ENCODE peak calls at places on chromosomes 4 and X, in five cellular contexts. Q is stimulated activated CD8-positive, alpha-beta memory T cell treated with anti-CD3 and anti-CD28 coated beads, Interleukin-4, amount 100 ng/mL, for 4 hours; X is NCI-H526; T is NCI-H1092 treated with DMSO at 0.1 percent for 48 hours; P is heart right ventricle. J is an unnamed sample.

GRCh38 chr4:148831945-148832344 is 389.7 kb upstream of the NR3C2 start:
- DNase-seq in Q (no peak), X (no peak), T (no peak), P (no peak), J (no peak)

GRCh38 chr4:54586343-54586953 is 71.3 kb upstream of the KIT start:
- DNase-seq in Q (no peak), X (no peak), T (peak), P (no peak), J (no peak)

GRCh38 chr4:122783301-122784215 is 43.1 kb upstream of the FGF2 start:
- DNase-seq in Q (no peak), X (peak), T (no peak), P (peak), J (no peak)

GRCh38 chrX:16496175-16496574 is 153.8 kb upstream of the S100G start:
- DNase-seq in Q (no peak), X (no peak), T (no peak), P (no peak), J (no peak)

GRCh38 chr4:83922419-83922818 is 386.5 kb downstream of the GPAT3 start:
- DNase-seq in Q (no peak), X (no peak), T (no peak), P (no peak), J (no peak)

GRCh38 chrX:31440546-31440945 is 368.7 kb upstream of the FTHL17 start:
- DNase-seq in Q (no peak), X (no peak), T (no peak), P (no peak), J (no peak)

GRCh38 chr4:5753766-5754528 is 42.9 kb downstream of the EVC start:
- DNase-seq in Q (no peak), X (no peak), T (no peak), P (no peak), J (no peak)

GRCh38 chr4:476501-476900 is 22.5 kb downstream of the ZNF721 start:
- DNase-seq in Q (no peak), X (no peak), T (no peak), P (no peak), J (no peak)

GRCh38 chr4:53273726-53274125 is 92.1 kb downstream of the SCFD2 start:
- DNase-seq in Q (no peak), X (no peak), T (no peak), P (no peak), J (peak)

GRCh38 chr4:8607603-8608481 is 15.3 kb downstream of the CPZ start:
- DNase-seq in Q (peak), X (peak), T (peak), P (no peak), J (peak)

GRCh38 chrX:137848291-137848905 is 282.5 kb downstream of the ZIC3 start:
- DNase-seq in Q (no peak), X (peak), T (no peak), P (no peak), J (no peak)

GRCh38 chr4:6878451-6879059 is 31.1 kb upstream of the TBC1D14 start:
- DNase-seq in Q (no peak), X (no peak), T (no peak), P (no peak), J (no peak)

GRCh38 chr4:108292229-108292628 is 123.5 kb upstream of the LEF1 start:
- DNase-seq in Q (no peak), X (no peak), T (no peak), P (no peak), J (no peak)

GRCh38 chrX:110042521-110042920 is 39.6 kb downstream of the TMEM164 start:
- DNase-seq in Q (no peak), X (no peak), T (no peak), P (no peak), J (no peak)

GRCh38 chr4:179595671-179596410 is 2153.6 kb upstream of the AGA start:
- DNase-seq in Q (no peak), X (no peak), T (no peak), P (no peak), J (no peak)

GRCh38 chrX:68666580-68666979 is 19.1 kb downstream of the STARD8 start:
- DNase-seq in Q (no peak), X (no peak), T (no peak), P (no peak), J (no peak)

GRCh38 chr4:39456946-39457763 is 1.6 kb downstream of the RPL9 start:
- DNase-seq in Q (no peak), X (no peak), T (no peak), P (no peak), J (no peak)

GRCh38 chr4:83125738-83126141 is 11.2 kb upstream of the PLAC8 start:
- DNase-seq in Q (no peak), X (no peak), T (no peak), P (no peak), J (no peak)

GRCh38 chr4:142005519-142005918 is 369.1 kb downstream of the IL15 start:
- DNase-seq in Q (no peak), X (no peak), T (no peak), P (no peak), J (no peak)

GRCh38 chr4:147326581-147326980 is 154.3 kb upstream of the EDNRA start:
- DNase-seq in Q (no peak), X (no peak), T (no peak), P (no peak), J (no peak)

GRCh38 chr4:180557348-180557747 is 1685.9 kb upstream of the TENM3 start:
- DNase-seq in Q (no peak), X (no peak), T (no peak), P (no peak), J (no peak)

GRCh38 chr4:77052352-77052751 is 23.4 kb downstream of the CCNI start:
- DNase-seq in Q (peak), X (peak), T (no peak), P (peak), J (peak)

GRCh38 chr4:66034671-66035070 is 364.4 kb upstream of the EPHA5 start:
- DNase-seq in Q (no peak), X (no peak), T (peak), P (no peak), J (peak)

GRCh38 chrX:150303386-150304097 is 59.6 kb upstream of the MAMLD1 start:
- DNase-seq in Q (no peak), X (no peak), T (no peak), P (no peak), J (no peak)

GRCh38 chrX:100994352-100995281 is 25.1 kb downstream of the ARL13A start:
- DNase-seq in Q (no peak), X (no peak), T (no peak), P (no peak), J (no peak)

GRCh38 chrX:42096262-42096939 is 173.0 kb upstream of the CASK start:
- DNase-seq in Q (no peak), X (no peak), T (no peak), P (peak), J (no peak)

GRCh38 chr4:66691101-66691500 is 854.2 kb downstream of the CENPC start:
- DNase-seq in Q (no peak), X (peak), T (no peak), P (no peak), J (no peak)

GRCh38 chr4:11954093-11954492 is 525.4 kb upstream of the HS3ST1 start:
- DNase-seq in Q (no peak), X (peak), T (peak), P (no peak), J (no peak)

GRCh38 chr4:62487016-62487415 is 1286.9 kb downstream of the ADGRL3 start:
- DNase-seq in Q (no peak), X (no peak), T (no peak), P (no peak), J (no peak)

GRCh38 chr4:40455340-40455902 is 120.3 kb downstream of the CHRNA9 start:
- DNase-seq in Q (no peak), X (no peak), T (no peak), P (no peak), J (no peak)

J was measured in NCI-H1105 treated with DMSO at 0.1 percent for 48 hours.